ENCODE peak calls at places on chromosome 18, in four cellular contexts. F is ovary; N is cardiac fibroblast; Z is CD4-positive, alpha-beta T cell. X is an unnamed sample.

GRCh38 chr18:21277578-21277977 is 35.5 kb downstream of the GREB1L start:
- DNase-seq in F (no peak), Z (no peak), N (no peak), X (no peak)

GRCh38 chr18:76494541-76495403 is at the start of gene ZNF516:
- DNase-seq in N (peak; percentile 39), F (peak; percentile 68), Z (no peak), X (peak; percentile 86)

GRCh38 chr18:77067315-77068061 is 65.1 kb downstream of the MBP start:
- DNase-seq in Z (peak; percentile 61), F (peak; percentile 77), N (peak; percentile 95), X (no peak)

GRCh38 chr18:45978084-45978483 is 11.0 kb upstream of the EPG5 start:
- DNase-seq in F (no peak), N (no peak), Z (no peak), X (no peak)

GRCh38 chr18:79400091-79400590 is 4.4 kb downstream of the NFATC1 start:
- DNase-seq in N (peak; percentile 53), F (peak; percentile 76), Z (peak; percentile 59), X (no peak)

GRCh38 chr18:36476433-36476832 is 178.9 kb downstream of the FHOD3 start:
- DNase-seq in Z (no peak), N (no peak), F (no peak), X (no peak)

GRCh38 chr18:58228762-58229161 is 184.7 kb downstream of the NEDD4L start:
- DNase-seq in N (no peak), F (no peak), Z (no peak), X (no peak)

GRCh38 chr18:34740101-34740500 is 30.0 kb downstream of the DTNA start:
- DNase-seq in N (no peak), F (no peak), Z (no peak), X (no peak)

GRCh38 chr18:54192900-54193299 is 31.6 kb downstream of the MBD2 start:
- DNase-seq in N (no peak), Z (no peak), F (no peak), X (no peak)

GRCh38 chr18:62578980-62579511 is 56.2 kb downstream of the ZCCHC2 start:
- DNase-seq in Z (no peak), F (no peak), N (no peak), X (no peak)

GRCh38 chr18:12248926-12249720 is 5.0 kb upstream of the CIDEA start:
- DNase-seq in Z (no peak), N (no peak), F (no peak), X (no peak)

GRCh38 chr18:3590096-3590655 is 140.2 kb downstream of the TGIF1 start:
- DNase-seq in N (no peak), Z (no peak), F (no peak), X (no peak)

GRCh38 chr18:25459814-25460213 is 107.8 kb upstream of the ZNF521 start:
- DNase-seq in F (no peak), Z (no peak), N (no peak), X (no peak)

GRCh38 chr18:395481-396250 is 104.8 kb downstream of the COLEC12 start:
- DNase-seq in F (no peak), Z (no peak), N (peak; percentile 79), X (no peak)